ENCODE peak calls at places on chromosomes 4 and X, in five cellular contexts. L is lower lobe of right lung, K is psoas muscle, U is endothelial cell of umbilical vein, A is stomach. S is an unnamed sample. For H3K4me1 and H3K27me3, the result is how much of the 10 kb centered on the place peaks cover.

GRCh38 chrX:50103866-50104566 is 96.8 kb downstream of the AKAP4 start:
- DNase-seq in L (no peak), K (no peak), U (peak), A (no peak), S (no peak)

GRCh38 chr4:87100093-87100634 is 120.3 kb downstream of the KLHL8 start:
- DNase-seq in L (no peak), K (no peak), U (no peak), A (no peak), S (no peak)

GRCh38 chrX:147981038-147981752 is at the start of gene FMR1NB:
- DNase-seq in L (no peak), K (no peak), U (no peak), A (no peak), S (no peak)

GRCh38 chrX:119500061-119500800 is 32.0 kb downstream of the SLC25A5 start:
- DNase-seq in L (no peak), K (no peak), U (no peak), A (no peak), S (no peak)

GRCh38 chr4:153931804-153932203 is 142.9 kb upstream of the SFRP2 start:
- DNase-seq in L (no peak), K (no peak), U (no peak), A (no peak), S (no peak)

GRCh38 chrX:111507931-111508330 is 3.5 kb upstream of the SERTM2 start:
- DNase-seq in L (no peak), K (no peak), U (no peak), A (no peak), S (no peak)

GRCh38 chr4:153347117-153347516 is 2.6 kb downstream of the MND1 start:
- DNase-seq in L (no peak), K (no peak), U (no peak), A (no peak), S (no peak)

GRCh38 chr4:152819026-152819645 is 39.4 kb downstream of the ARFIP1 start:
- DNase-seq in L (no peak), K (no peak), U (no peak), A (no peak), S (no peak)

GRCh38 chrX:118823263-118824172 is at the start of gene ZCCHC12:
- DNase-seq in L (peak), K (peak), U (peak), A (peak), S (peak)

GRCh38 chr4:120918788-120919187 is 3.7 kb downstream of the PRDM5 start:
- DNase-seq in L (no peak), K (no peak), U (no peak), A (no peak), S (peak)

GRCh38 chr4:109729155-109729562 is 711 bp downstream of the PLA2G12A start:
- DNase-seq in L (no peak), K (no peak), U (peak), A (no peak), S (no peak)

GRCh38 chr4:24158031-24158430 is 268.2 kb upstream of the PPARGC1A start:
- DNase-seq in L (no peak), K (no peak), U (no peak), A (no peak), S (no peak)

GRCh38 chrX:153732406-153732805 is 7.8 kb downstream of the ABCD1 start:
- DNase-seq in L (no peak), K (no peak), U (no peak), A (no peak), S (no peak)

GRCh38 chr4:98522062-98522461 is 136.3 kb downstream of the TSPAN5 start:
- DNase-seq in L (no peak), K (no peak), U (peak), A (no peak), S (no peak)

GRCh38 chr4:41746440-41747229 is 1.9 kb downstream of the PHOX2B start:
- DNase-seq in L (no peak), K (no peak), U (no peak), A (no peak), S (no peak)

GRCh38 chr4:185899833-185900232 is 87.8 kb upstream of the SORBS2 start:
- DNase-seq in L (no peak), K (no peak), U (no peak), A (no peak), S (no peak)

GRCh38 chr4:185933078-185933581 is 121.1 kb upstream of the SORBS2 start:
- DNase-seq in L (no peak), K (no peak), U (peak), A (no peak), S (peak)

GRCh38 chr4:22238742-22239141 is 277.1 kb downstream of the ADGRA3 start:
- DNase-seq in L (no peak), K (no peak), U (no peak), A (no peak), S (no peak)

GRCh38 chr4:165580379-165580905 is 201.6 kb downstream of the CPE start:
- DNase-seq in L (no peak), K (no peak), U (peak), A (no peak), S (no peak)

GRCh38 chrX:11792461-11793421 is 34.7 kb downstream of the MSL3 start:
- DNase-seq in L (peak), K (no peak), U (no peak), A (peak), S (no peak)

GRCh38 chrX:113741744-113742143 is 842.1 kb upstream of the HTR2C start:
- DNase-seq in L (no peak), K (no peak), U (peak), A (no peak), S (no peak)

GRCh38 chrX:118627084-118627758 is 100.2 kb upstream of the IL13RA1 start:
- DNase-seq in L (no peak), K (no peak), U (peak), A (no peak), S (no peak)

GRCh38 chr4:159443975-159444374 is 341.1 kb downstream of the RAPGEF2 start:
- DNase-seq in L (no peak), K (no peak), U (no peak), A (no peak), S (no peak)

GRCh38 chrX:49978191-49978590 is 55.8 kb downstream of the CLCN5 start:
- DNase-seq in L (no peak), K (no peak), U (peak), A (no peak), S (no peak)

GRCh38 chr4:140154572-140154891 is 548 bp upstream of the MAML3 start:
- DNase-seq in L (no peak), K (no peak), U (no peak), A (no peak), S (no peak)

GRCh38 chr4:140153419-140153743 is 603 bp downstream of the MAML3 start:
- DNase-seq in L (no peak), K (no peak), U (no peak), A (no peak), S (no peak)

GRCh38 chr4:140152015-140152703 is 1.8 kb downstream of the MAML3 start:
- DNase-seq in L (peak), K (peak), U (no peak), A (peak), S (peak)

GRCh38 chr4:140152760-140153418 is 1.1 kb downstream of the MAML3 start:
- DNase-seq in L (peak), K (peak), U (peak), A (peak), S (peak)

GRCh38 chr4:140153744-140154571 is at the start of gene MAML3:
- DNase-seq in L (peak), K (peak), U (peak), A (peak), S (peak)
- H3K4me1 ChIP-seq in L (under half), K (under half), U (under half), A (under half), S (under half)

DNA sequence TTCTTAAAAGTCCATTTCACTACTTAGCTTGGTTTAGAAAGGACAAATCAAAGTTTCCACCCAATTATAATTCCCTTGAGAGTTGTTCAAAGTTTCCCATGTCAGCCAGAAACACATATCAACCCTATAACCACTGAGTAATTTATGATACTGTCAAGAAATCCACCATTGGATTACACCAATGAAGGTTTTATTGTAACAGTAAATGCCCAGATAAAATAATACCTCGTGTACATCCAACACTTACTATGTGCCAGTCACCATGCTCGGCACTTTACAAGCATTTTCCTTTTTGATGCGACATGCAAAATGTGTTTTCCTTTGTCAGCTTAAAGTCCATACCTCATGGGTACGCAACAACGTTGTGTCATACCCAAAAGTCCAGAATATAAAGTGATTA is 64.0 kb downstream of the MID1 start:
- DNase-seq in L (no peak), K (no peak), U (no peak), A (no peak), S (no peak)
- H3K27me3 ChIP-seq in L (under half), K (under half), U (under half), A (under half), S (under half)

GRCh38 chrX:65720580-65720979 is 53.1 kb downstream of the MSN start:
- DNase-seq in L (no peak), K (no peak), U (peak), A (no peak), S (no peak)
- H3K4me1 ChIP-seq in L (under half), K (under half), U (under half), A (under half), S (under half)

GRCh38 chr4:6396696-6397236 is 75.6 kb downstream of the PPP2R2C start:
- DNase-seq in L (no peak), K (no peak), U (no peak), A (no peak), S (no peak)
- H3K27me3 ChIP-seq in L (under half), K (under half), U (under half), A (under half), S (under half)

GRCh38 chrX:72269671-72270251 is 7.3 kb downstream of the RPS4X start:
- DNase-seq in L (no peak), K (no peak), U (peak), A (no peak), S (no peak)
- H3K4me1 ChIP-seq in L (under half), K (under half), U (under half), A (under half), S (under half)